ENCODE peak calls at places on chromosome 1, in seven cellular contexts. I is Karpas-422, D is DMS153, C is NCI-H1092, O is esophagus squamous epithelium, E is NCI-H2081, F is occipital lobe. S is an unnamed sample.

GRCh38 chr1:246682231-246682895 is 41.8 kb upstream of the SCCPDH start:
- DNase-seq in I (no peak), D (no peak), C (no peak), O (no peak), E (no peak), F (no peak), S (no peak)

GRCh38 chr1:89499320-89499719 is 25.3 kb upstream of the LRRC8B start:
- DNase-seq in I (no peak), D (no peak), C (peak; percentile 23), O (no peak), E (peak; percentile 68), F (no peak), S (no peak)

GRCh38 chr1:31583995-31584868 is 7.9 kb downstream of the TINAGL1 start:
- DNase-seq in I (no peak), D (peak; percentile 36), C (peak; percentile 37), O (no peak), E (no peak), F (no peak), S (no peak)

GRCh38 chr1:9413877-9414213 is 121.2 kb downstream of the SPSB1 start:
- DNase-seq in I (no peak), D (no peak), C (no peak), O (no peak), E (no peak), F (no peak), S (no peak)

GRCh38 chr1:15388201-15388880 is 21.3 kb upstream of the EFHD2 start:
- DNase-seq in I (no peak), D (no peak), C (no peak), O (no peak), E (no peak), F (no peak), S (no peak)

GRCh38 chr1:29826646-29827045 is 590.3 kb downstream of the PTPRU start:
- DNase-seq in I (no peak), D (no peak), C (no peak), O (no peak), E (no peak), F (no peak), S (no peak)

GRCh38 chr1:199084293-199084692 is 445.5 kb downstream of the PTPRC start:
- DNase-seq in I (no peak), D (no peak), C (no peak), O (no peak), E (no peak), F (no peak), S (no peak)

GRCh38 chr1:79005945-79006344 is 585 bp downstream of the ADGRL4 start:
- DNase-seq in I (no peak), D (no peak), C (no peak), O (no peak), E (no peak), F (no peak), S (no peak)

S was measured in OCI-LY7.